ENCODE peak calls at places on chromosomes 5 and 9, in eight cellular contexts. J is A549, W is dorsolateral prefrontal cortex, M is transverse colon, Z is tibial artery, P is left ventricle myocardium inferior, D is tibial nerve, K is MM.1S. U is an unnamed sample.

GRCh38 chr5:163532203-163532892 is 26.9 kb downstream of the MAT2B start:
- DNase-seq in K (no peak), P (no peak), D (no peak), J (no peak), M (no peak), W (no peak), Z (no peak), U (no peak)

GRCh38 chr5:175816348-175816747 is 55.0 kb upstream of the CPLX2 start:
- DNase-seq in D (no peak), K (no peak), Z (no peak), W (no peak), P (no peak), J (no peak), M (no peak), U (no peak)

GRCh38 chr9:14868772-14869583 is 41.2 kb downstream of the FREM1 start:
- DNase-seq in Z (no peak), J (no peak), D (no peak), K (no peak), M (no peak), W (no peak), P (no peak), U (no peak)

GRCh38 chr5:90645024-90645610 is 86.5 kb downstream of the ADGRV1 start:
- DNase-seq in Z (no peak), P (no peak), J (no peak), K (no peak), D (no peak), M (no peak), W (no peak), U (no peak)

GRCh38 chr5:59328801-59329296 is 564.7 kb downstream of the PDE4D start:
- DNase-seq in M (no peak), Z (no peak), D (no peak), J (peak), K (no peak), P (peak), W (no peak), U (no peak)

GRCh38 chr9:9004844-9005243 is 1205.3 kb upstream of the DMAC1 start:
- DNase-seq in D (no peak), J (no peak), P (no peak), M (no peak), Z (no peak), W (no peak), K (no peak), U (no peak)

GRCh38 chr9:87167161-87167560 is 219.9 kb upstream of the GAS1 start:
- DNase-seq in D (no peak), M (no peak), Z (no peak), J (no peak), P (no peak), W (no peak), K (no peak), U (no peak)

GRCh38 chr9:97848582-97849237 is 4.3 kb upstream of the FOXE1 start:
- DNase-seq in W (no peak), J (no peak), Z (peak), K (no peak), P (no peak), D (no peak), M (no peak), U (no peak)

GRCh38 chr9:80540387-80540786 is 968.6 kb downstream of the TLE4 start:
- DNase-seq in K (no peak), W (no peak), Z (no peak), D (no peak), M (no peak), J (no peak), P (no peak), U (no peak)

GRCh38 chr9:98361645-98362044 is 106.2 kb upstream of the TBC1D2 start:
- DNase-seq in K (no peak), D (no peak), J (no peak), P (no peak), Z (no peak), W (no peak), M (no peak), U (no peak)

GRCh38 chr5:143176048-143176447 is 227.4 kb downstream of the NR3C1 start:
- DNase-seq in K (no peak), D (no peak), W (no peak), J (no peak), M (no peak), P (no peak), Z (no peak), U (no peak)
- H3K4me3 ChIP-seq in K (no peak), D (no peak), W (no peak), J (no peak), M (no peak), P (no peak), Z (no peak), U (no peak)

DNA sequence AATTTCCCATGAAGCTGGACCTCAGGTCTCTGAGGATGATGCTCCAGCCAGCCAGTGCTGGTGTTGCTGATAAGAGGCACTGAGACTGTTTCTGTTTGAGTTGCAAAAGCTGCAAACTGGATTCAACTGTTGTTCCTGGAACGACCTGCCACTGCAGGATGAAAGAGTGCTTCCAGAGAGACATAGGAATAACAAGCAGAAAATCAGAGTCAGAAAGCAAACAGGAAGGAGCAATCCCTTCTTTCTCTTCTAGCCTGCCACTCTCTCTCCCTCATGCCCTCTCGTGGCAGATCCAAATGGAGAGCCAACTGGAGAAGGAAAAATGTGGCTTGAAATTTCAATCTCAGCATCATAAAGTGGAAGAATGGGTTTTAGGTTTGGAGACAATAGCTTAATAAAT is 110.4 kb downstream of the STARD4 start:
- DNase-seq in Z (no peak), D (no peak), W (no peak), K (no peak), P (no peak), M (no peak), J (no peak), U (no peak)
- TF ChIP-seq CTCF in Z (no peak), D (no peak), W (no peak), K (no peak), P (no peak), M (no peak), J (no peak), U (no peak)

GRCh38 chr9:27679338-27679737 is 106.1 kb upstream of the C9orf72 start:
- DNase-seq in P (no peak), Z (no peak), D (no peak), W (no peak), M (no peak), J (no peak), K (no peak), U (no peak)

GRCh38 chr9:27673626-27674025 is 100.3 kb upstream of the C9orf72 start:
- DNase-seq in J (no peak), M (no peak), K (no peak), D (no peak), P (no peak), Z (no peak), W (no peak), U (no peak)

GRCh38 chr9:27672730-27673129 is 99.4 kb upstream of the C9orf72 start:
- DNase-seq in K (no peak), Z (no peak), D (no peak), M (no peak), W (no peak), P (no peak), J (no peak), U (no peak)

GRCh38 chr9:27675354-27675753 is 102.1 kb upstream of the C9orf72 start:
- DNase-seq in K (no peak), M (no peak), Z (no peak), J (no peak), W (no peak), P (no peak), D (no peak), U (no peak)

GRCh38 chr9:27676827-27677226 is 103.5 kb upstream of the C9orf72 start:
- DNase-seq in Z (no peak), P (no peak), J (no peak), W (no peak), D (no peak), K (no peak), M (no peak), U (no peak)
- H3K27ac ChIP-seq in Z (no peak), P (no peak), J (no peak), W (no peak), D (no peak), K (no peak), M (no peak), U (no peak)

GRCh38 chr9:121550569-121551512 is 51.2 kb upstream of the GGTA1 start:
- DNase-seq in W (peak), Z (peak), M (peak), P (peak), D (peak), J (peak), K (peak), U (peak)
- H3K4me3 ChIP-seq in W (peak), Z (peak), M (peak), P (peak), D (no peak), J (peak), K (no peak), U (peak)

DNA sequence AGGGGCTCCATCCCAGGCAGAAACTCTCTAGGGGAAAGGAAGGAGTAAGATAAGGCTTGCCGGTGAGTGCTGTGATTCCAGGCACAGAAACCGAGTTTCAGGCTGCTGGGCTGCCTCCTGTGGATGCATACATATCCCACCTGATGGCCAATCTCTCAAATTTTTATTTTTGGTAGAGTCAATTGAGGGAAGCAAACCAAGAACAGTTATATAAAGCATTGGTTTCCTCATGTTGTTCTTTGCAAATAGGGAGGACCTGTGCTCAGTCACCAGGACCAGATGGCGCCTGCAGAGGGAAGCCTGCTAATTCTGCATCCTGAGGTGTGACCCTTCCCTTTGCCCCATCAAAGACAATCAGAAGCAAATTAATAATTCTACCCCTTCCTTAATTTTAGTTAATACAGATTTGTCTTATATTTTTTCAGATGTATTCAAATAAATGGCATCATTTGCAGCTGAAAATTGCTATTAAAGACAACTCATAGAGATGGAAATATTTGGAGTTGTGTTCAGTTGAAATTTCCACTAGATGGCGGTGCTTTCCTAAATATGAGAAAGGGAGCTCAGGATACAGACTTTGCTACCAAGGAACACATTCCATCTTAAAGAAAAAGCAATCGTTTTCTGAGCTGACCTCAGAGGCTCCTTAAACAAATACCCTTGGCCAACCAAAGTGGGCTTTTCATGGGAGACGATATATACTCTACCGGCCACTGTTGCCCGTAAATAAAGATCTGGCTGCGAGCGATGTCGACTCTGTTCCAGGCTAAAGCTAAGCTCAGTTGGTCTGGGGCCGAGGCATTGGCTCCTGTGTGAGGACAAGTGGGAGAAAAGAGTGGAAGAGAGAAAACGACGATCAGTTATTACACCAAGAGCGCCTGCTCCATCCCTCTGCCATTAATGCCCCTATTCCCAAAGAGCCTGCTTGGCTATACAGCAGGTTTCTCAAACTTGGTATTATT is 225.7 kb upstream of the KLF9 start:
- DNase-seq in W (peak), M (no peak), D (no peak), K (peak), Z (no peak), J (peak), P (no peak), U (no peak)
- TF ChIP-seq CTCF in W (peak), M (peak), D (peak), K (peak), Z (peak), J (peak), P (peak), U (peak)

GRCh38 chr5:88666761-88667186 is 216.2 kb downstream of the MEF2C start:
- DNase-seq in J (no peak), W (no peak), Z (no peak), K (peak), M (no peak), D (no peak), P (no peak), U (no peak)
- H3K27ac ChIP-seq in J (no peak), W (peak), Z (no peak), K (peak), M (no peak), D (peak), P (no peak), U (no peak)

GRCh38 chr9:104774132-104774531 is 10.2 kb downstream of the NIPSNAP3B start:
- DNase-seq in P (no peak), K (no peak), J (no peak), W (no peak), Z (no peak), D (no peak), M (no peak), U (no peak)
- H3K4me3 ChIP-seq in P (peak), K (no peak), J (no peak), W (no peak), Z (no peak), D (no peak), M (no peak), U (no peak)

GRCh38 chr5:56854920-56855319 is 39.6 kb downstream of the MAP3K1 start:
- DNase-seq in M (no peak), P (no peak), D (no peak), J (no peak), Z (no peak), W (no peak), K (no peak), U (no peak)

GRCh38 chr5:56852228-56853000 is 37.1 kb downstream of the MAP3K1 start:
- DNase-seq in J (no peak), P (no peak), M (no peak), D (no peak), K (peak), W (no peak), Z (no peak), U (no peak)

GRCh38 chr5:56858777-56859442 is 43.6 kb downstream of the MAP3K1 start:
- DNase-seq in J (no peak), Z (no peak), D (no peak), K (no peak), P (no peak), W (no peak), M (no peak), U (no peak)

GRCh38 chr5:56853710-56854109 is 38.4 kb downstream of the MAP3K1 start:
- DNase-seq in D (no peak), Z (no peak), K (no peak), W (no peak), J (no peak), P (no peak), M (no peak), U (no peak)

GRCh38 chr5:56856779-56857178 is 41.4 kb downstream of the MAP3K1 start:
- DNase-seq in W (no peak), J (no peak), K (no peak), D (no peak), P (no peak), M (no peak), Z (no peak), U (no peak)
- TF ChIP-seq CTCF in W (no peak), J (no peak), K (peak), D (no peak), P (no peak), M (no peak), Z (no peak), U (no peak)

DNA sequence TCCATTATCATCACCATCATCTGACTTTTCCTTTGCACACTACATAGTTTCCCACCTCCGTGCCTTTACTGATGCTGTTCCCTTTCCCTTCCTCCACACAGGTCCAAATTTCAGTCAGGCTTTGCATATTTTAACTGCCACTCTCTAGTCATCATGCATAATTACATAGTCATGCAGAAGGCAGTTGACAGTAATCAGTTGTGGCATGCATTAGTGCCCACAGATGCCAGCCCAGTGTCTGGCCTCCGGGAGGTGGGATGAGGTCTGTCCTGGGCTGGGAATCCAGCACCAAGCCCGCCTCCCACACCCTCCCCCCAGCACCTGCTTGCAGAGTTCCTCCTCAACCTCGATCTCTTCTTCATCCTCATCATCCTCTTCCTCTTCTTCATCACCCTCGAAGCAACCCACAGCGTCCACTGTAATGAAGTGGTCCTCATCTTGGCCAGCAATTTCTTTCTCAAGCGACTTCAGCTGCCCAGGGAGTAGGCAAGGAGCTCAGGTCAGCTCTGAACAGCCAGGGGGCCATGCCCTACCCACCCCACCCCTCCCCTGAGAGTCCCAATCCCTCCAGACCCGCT is 8.8 kb downstream of the BBLN start:
- DNase-seq in J (no peak), P (no peak), K (no peak), W (no peak), D (no peak), M (no peak), Z (no peak), U (no peak)
- H3K27ac ChIP-seq in J (no peak), P (no peak), K (no peak), W (peak), D (no peak), M (no peak), Z (no peak), U (no peak)

GRCh38 chr5:111960466-111961215 is 203.6 kb upstream of the NREP start:
- DNase-seq in J (no peak), W (no peak), M (no peak), D (no peak), Z (no peak), K (no peak), P (no peak), U (no peak)

GRCh38 chr5:111966290-111966689 is 209.3 kb upstream of the NREP start:
- DNase-seq in D (no peak), Z (no peak), K (no peak), P (no peak), W (no peak), J (no peak), M (no peak), U (no peak)

GRCh38 chr5:111961867-111962266 is 204.9 kb upstream of the NREP start:
- DNase-seq in M (no peak), D (no peak), K (no peak), J (no peak), Z (no peak), W (no peak), P (no peak), U (no peak)

GRCh38 chr5:111963555-111963954 is 206.6 kb upstream of the NREP start:
- DNase-seq in M (no peak), J (no peak), Z (no peak), D (no peak), K (no peak), P (no peak), W (no peak), U (no peak)

DNA sequence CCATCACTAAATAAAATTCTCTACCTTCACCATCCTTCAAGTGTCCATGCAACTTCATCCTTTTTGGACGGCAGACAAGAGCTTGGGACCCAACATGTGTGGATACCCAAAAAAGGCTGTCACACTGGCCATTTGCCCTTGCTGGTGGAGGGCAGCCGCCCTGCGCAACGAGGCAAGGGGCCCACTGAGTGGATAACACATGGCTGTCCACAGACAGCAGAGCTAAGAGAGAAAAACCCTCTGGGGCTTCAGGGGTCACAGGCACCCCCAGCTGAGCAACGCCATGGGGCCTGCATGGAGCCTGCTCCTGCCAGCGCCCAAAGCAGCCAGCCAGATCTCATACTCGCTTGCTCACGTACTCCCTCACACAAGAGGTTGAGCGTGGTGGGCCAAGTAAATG is 205.9 kb upstream of the NREP start:
- DNase-seq in Z (no peak), P (no peak), W (no peak), D (no peak), K (no peak), J (no peak), M (no peak), U (no peak)
- H3K4me3 ChIP-seq in Z (no peak), P (no peak), W (no peak), D (no peak), K (no peak), J (no peak), M (no peak), U (no peak)

U was measured in coronary artery.